ENCODE peak calls at places on chromosomes 4 and X, in six cellular contexts. Z, P, I, A, F and S are unnamed samples.

GRCh38 chr4:742742-743311 is 37.2 kb downstream of the PCGF3 start:
- DNase-seq in Z (peak), P (peak), I (peak), A (peak), F (no peak), S (peak)

GRCh38 chr4:90120815-90121214 is 6.4 kb upstream of the CCSER1 start:
- DNase-seq in Z (no peak), P (no peak), I (no peak), A (no peak), F (no peak), S (no peak)

GRCh38 chrX:100072286-100072685 is 337.8 kb downstream of the PCDH19 start:
- DNase-seq in Z (no peak), P (no peak), I (no peak), A (no peak), F (no peak), S (no peak)

GRCh38 chr4:7772708-7773385 is 166.8 kb downstream of the AFAP1 start:
- DNase-seq in Z (no peak), P (no peak), I (no peak), A (peak), F (no peak), S (peak)

GRCh38 chr4:5824635-5825034 is 68.3 kb downstream of the CRMP1 start:
- DNase-seq in Z (no peak), P (peak), I (no peak), A (peak), F (no peak), S (no peak)

GRCh38 chr4:169968999-169969398 is 57.2 kb downstream of the MFAP3L start:
- DNase-seq in Z (no peak), P (no peak), I (no peak), A (no peak), F (no peak), S (no peak)

GRCh38 chrX:45850197-45850774 is 649.6 kb upstream of the DIPK2B start:
- DNase-seq in Z (no peak), P (no peak), I (no peak), A (peak), F (no peak), S (no peak)

GRCh38 chr4:165328101-165328425 is 594 bp downstream of the MSMO1 start:
- DNase-seq in Z (no peak), P (no peak), I (no peak), A (no peak), F (no peak), S (no peak)

GRCh38 chrX:51891821-51892551 is 1.4 kb upstream of the MAGED1 start:
- DNase-seq in Z (peak), P (peak), I (no peak), A (no peak), F (no peak), S (peak)

GRCh38 chr4:169254546-169254983 is 16.2 kb downstream of the SH3RF1 start:
- DNase-seq in Z (no peak), P (no peak), I (no peak), A (no peak), F (no peak), S (no peak)

GRCh38 chr4:105786748-105787147 is 78.2 kb downstream of the GSTCD start:
- DNase-seq in Z (no peak), P (no peak), I (no peak), A (no peak), F (no peak), S (no peak)

GRCh38 chrX:154349979-154350378 is 24.5 kb downstream of the FLNA start:
- DNase-seq in Z (no peak), P (no peak), I (no peak), A (no peak), F (no peak), S (no peak)

GRCh38 chr4:175308236-175308635 is 390.1 kb downstream of the ADAM29 start:
- DNase-seq in Z (no peak), P (no peak), I (no peak), A (no peak), F (no peak), S (no peak)

GRCh38 chr4:7757501-7758443 is 181.9 kb downstream of the AFAP1 start:
- DNase-seq in Z (no peak), P (no peak), I (peak), A (no peak), F (no peak), S (peak)

GRCh38 chrX:20373063-20373462 is 106.4 kb upstream of the RPS6KA3 start:
- DNase-seq in Z (no peak), P (no peak), I (no peak), A (no peak), F (no peak), S (no peak)

GRCh38 chr4:128322986-128323385 is 35.4 kb upstream of the PGRMC2 start:
- DNase-seq in Z (no peak), P (no peak), I (no peak), A (no peak), F (no peak), S (no peak)

GRCh38 chrX:19334945-19335626 is 8.6 kb upstream of the PDHA1 start:
- DNase-seq in Z (no peak), P (peak), I (no peak), A (peak), F (peak), S (no peak)

GRCh38 chr4:7434141-7434765 is 477 bp downstream of the PSAPL1 start:
- DNase-seq in Z (no peak), P (no peak), I (no peak), A (no peak), F (no peak), S (no peak)

GRCh38 chr4:68892861-68893260 is 58.7 kb downstream of the UGT2A3 start:
- DNase-seq in Z (no peak), P (no peak), I (no peak), A (no peak), F (no peak), S (no peak)

GRCh38 chr4:39349326-39349725 is 16.8 kb downstream of the RFC1 start:
- DNase-seq in Z (no peak), P (no peak), I (no peak), A (no peak), F (no peak), S (no peak)

GRCh38 chrX:105483011-105483410 is 262.5 kb upstream of the TEX13A start:
- DNase-seq in Z (no peak), P (no peak), I (no peak), A (no peak), F (no peak), S (no peak)

GRCh38 chr4:1285790-1286553 is 3.7 kb upstream of the MAEA start:
- DNase-seq in Z (peak), P (peak), I (no peak), A (peak), F (no peak), S (no peak)

GRCh38 chr4:101862595-101862994 is 72.1 kb downstream of the BANK1 start:
- DNase-seq in Z (peak), P (no peak), I (no peak), A (no peak), F (no peak), S (no peak)

GRCh38 chr4:64158648-64159326 is 250.5 kb downstream of the TECRL start:
- DNase-seq in Z (peak), P (peak), I (peak), A (peak), F (no peak), S (no peak)